ENCODE peak calls at places on chromosomes 11 and 22, in seven cellular contexts. Z is stimulated activated CD4-positive, alpha-beta T cell treated with anti-CD3 and anti-CD28 coated beads, TNF-alpha, amount 100 ng/mL, for 1 hour; W is amniotic stem cell; Y is NCI-H526 treated with DMSO at 0.1 percent for 48 hours; G is suprapubic skin; A is mammary epithelial cell; C is HEK293T. P is an unnamed sample.

GRCh38 chr22:41289681-41290080 is 3.7 kb upstream of the RANGAP1 start:
- DNase-seq in Z (no peak), W (no peak), Y (no peak), G (no peak), A (no peak), C (no peak), P (no peak)

GRCh38 chr11:75810637-75811383 is 4.2 kb upstream of the UVRAG start:
- DNase-seq in Z (no peak), W (no peak), Y (no peak), G (no peak), A (no peak), C (no peak), P (peak; percentile 85)

GRCh38 chr11:108609681-108610080 is 16.1 kb upstream of the EXPH5 start:
- DNase-seq in Z (no peak), W (no peak), Y (no peak), G (no peak), A (peak; percentile 69), C (no peak), P (no peak)

GRCh38 chr22:50173221-50173982 is 2.9 kb downstream of the PANX2 start:
- DNase-seq in Z (no peak), W (no peak), Y (no peak), G (no peak), A (no peak), C (no peak), P (peak; percentile 41)

GRCh38 chr11:2694995-2695939 is 4.5 kb downstream of the KCNQ1OT1 start:
- DNase-seq in Z (no peak), W (no peak), Y (peak; percentile 9), G (peak; percentile 20), A (no peak), C (no peak), P (no peak)

GRCh38 chr22:21951931-21952465 is 650 bp downstream of the PPM1F start:
- DNase-seq in Z (no peak), W (no peak), Y (no peak), G (no peak), A (peak; percentile 44), C (peak; percentile 46), P (peak; percentile 50)

GRCh38 chr11:88709567-88709966 is 356.2 kb downstream of the GRM5 start:
- DNase-seq in Z (no peak), W (no peak), Y (no peak), G (peak; percentile 52), A (peak; percentile 53), C (no peak), P (no peak)

GRCh38 chr11:72406536-72407507 is 27.5 kb downstream of the CLPB start:
- DNase-seq in Z (no peak), W (no peak), Y (no peak), G (no peak), A (peak; percentile 52), C (no peak), P (no peak)

GRCh38 chr11:13875643-13876042 is 86.9 kb upstream of the SPON1 start:
- DNase-seq in Z (no peak), W (no peak), Y (no peak), G (no peak), A (no peak), C (no peak), P (no peak)

GRCh38 chr11:3857628-3858027 is 2.2 kb downstream of the STIM1 start:
- DNase-seq in Z (no peak), W (no peak), Y (no peak), G (no peak), A (no peak), C (no peak), P (no peak)

GRCh38 chr11:129652828-129653227 is 162.8 kb upstream of the TMEM45B start:
- DNase-seq in Z (no peak), W (no peak), Y (no peak), G (no peak), A (peak; percentile 79), C (no peak), P (no peak)

GRCh38 chr22:24977370-24978230 is 25.1 kb downstream of the KIAA1671 start:
- DNase-seq in Z (no peak), W (no peak), Y (no peak), G (peak; percentile 86), A (no peak), C (peak; percentile 51), P (no peak)

GRCh38 chr11:16785520-16786128 is 47.2 kb downstream of the C11orf58 start:
- DNase-seq in Z (peak; percentile 19), W (no peak), Y (peak; percentile 17), G (peak; percentile 81), A (peak; percentile 61), C (peak; percentile 83), P (peak; percentile 73)

GRCh38 chr11:36292311-36292722 is 3.1 kb upstream of the COMMD9 start:
- DNase-seq in Z (no peak), W (no peak), Y (peak; percentile 16), G (no peak), A (peak; percentile 40), C (peak; percentile 48), P (peak; percentile 69)

GRCh38 chr11:8512547-8512946 is 81.5 kb downstream of the STK33 start:
- DNase-seq in Z (no peak), W (no peak), Y (no peak), G (no peak), A (peak; percentile 24), C (no peak), P (no peak)

GRCh38 chr11:69129647-69130046 is 26.1 kb upstream of the SMIM38 start:
- DNase-seq in Z (no peak), W (no peak), Y (no peak), G (no peak), A (no peak), C (no peak), P (no peak)

GRCh38 chr11:120337896-120338840 is 2.0 kb downstream of the ARHGEF12 start:
- DNase-seq in Z (no peak), W (no peak), Y (peak; percentile 91), G (no peak), A (no peak), C (no peak), P (no peak)

GRCh38 chr11:28146123-28146751 is 38.0 kb downstream of the METTL15 start:
- DNase-seq in Z (no peak), W (peak; percentile 57), Y (no peak), G (no peak), A (peak; percentile 84), C (no peak), P (no peak)

GRCh38 chr22:41966607-41967240 is 2.5 kb upstream of the SEPTIN3 start:
- DNase-seq in Z (no peak), W (peak; percentile 67), Y (no peak), G (no peak), A (peak; percentile 87), C (peak; percentile 46), P (peak; percentile 89)

GRCh38 chr11:1751999-1752906 is 1.9 kb upstream of the IFITM10 start:
- DNase-seq in Z (no peak), W (no peak), Y (no peak), G (no peak), A (no peak), C (no peak), P (no peak)

GRCh38 chr22:35384973-35385588 is 4.2 kb downstream of the HMOX1 start:
- DNase-seq in Z (no peak), W (no peak), Y (no peak), G (no peak), A (no peak), C (no peak), P (no peak)

GRCh38 chr11:120121336-120121735 is 16.6 kb downstream of the TRIM29 start:
- DNase-seq in Z (no peak), W (no peak), Y (no peak), G (no peak), A (peak; percentile 89), C (no peak), P (no peak)

GRCh38 chr22:43853328-43853931 is 8.9 kb downstream of the SULT4A1 start:
- DNase-seq in Z (no peak), W (no peak), Y (no peak), G (no peak), A (no peak), C (no peak), P (no peak)

GRCh38 chr11:66631883-66632282 is 6.6 kb upstream of the RBM4 start:
- DNase-seq in Z (no peak), W (no peak), Y (no peak), G (no peak), A (no peak), C (no peak), P (no peak)

GRCh38 chr11:131759140-131759539 is 388.7 kb downstream of the NTM start:
- DNase-seq in Z (no peak), W (no peak), Y (no peak), G (no peak), A (no peak), C (no peak), P (no peak)

GRCh38 chr11:8800498-8801110 is 110.4 kb upstream of the AKIP1 start:
- DNase-seq in Z (no peak), W (no peak), Y (no peak), G (no peak), A (no peak), C (no peak), P (no peak)

GRCh38 chr11:106480581-106481185 is 403.2 kb downstream of the AASDHPPT start:
- DNase-seq in Z (no peak), W (no peak), Y (no peak), G (no peak), A (no peak), C (no peak), P (no peak)

GRCh38 chr11:7585816-7586215 is 72.0 kb downstream of the PPFIBP2 start:
- DNase-seq in Z (no peak), W (no peak), Y (no peak), G (no peak), A (no peak), C (no peak), P (no peak)